ENCODE peak calls at places on chromosomes 13 and 19, in four cellular contexts. I is left ventricle myocardium inferior, Z is breast epithelium, Q is activated B cell treated with CpG ODN at 0.5 μM for 24 hours. V is an unnamed sample.
A peak's percentile ranks its signal among the peaks of the same experiment; 100 is the strongest.

GRCh38 chr19:29528946-29529645 is 3.3 kb downstream of the VSTM2B start:
- DNase-seq in Q (no peak), I (no peak), Z (no peak), V (peak; percentile 34)

GRCh38 chr19:4139614-4140236 is 13.7 kb upstream of the CREB3L3 start:
- DNase-seq in Q (peak; percentile 84), Z (peak; percentile 85), I (peak; percentile 73), V (peak; percentile 81)

GRCh38 chr13:24727731-24728601 is 36.0 kb upstream of the RNF17 start:
- DNase-seq in Z (no peak), Q (no peak), I (no peak), V (no peak)

GRCh38 chr13:98729526-98730057 is 22.9 kb downstream of the SLC15A1 start:
- DNase-seq in Z (no peak), Q (no peak), I (no peak), V (no peak)

GRCh38 chr13:38686635-38687245 is at the start of gene FREM2:
- DNase-seq in I (no peak), Z (no peak), Q (no peak), V (peak; percentile 20)

GRCh38 chr13:40179421-40179820 is 487.0 kb downstream of the FOXO1 start:
- DNase-seq in Q (no peak), Z (no peak), I (no peak), V (no peak)

GRCh38 chr13:24842533-24843278 is 78.7 kb downstream of the RNF17 start:
- DNase-seq in I (no peak), Z (no peak), Q (no peak), V (no peak)

GRCh38 chr19:1221141-1221903 is 15.7 kb downstream of the STK11 start:
- DNase-seq in Z (no peak), I (peak; percentile 79), Q (no peak), V (peak; percentile 81)

GRCh38 chr13:38664920-38665319 is 22.0 kb upstream of the FREM2 start:
- DNase-seq in Z (no peak), I (no peak), Q (no peak), V (no peak)

GRCh38 chr13:34161829-34162544 is 344.0 kb downstream of the RFC3 start:
- DNase-seq in Z (no peak), Q (no peak), I (no peak), V (no peak)

GRCh38 chr19:54190942-54191670 is at the start of gene TSEN34:
- DNase-seq in I (peak; percentile 88), Q (peak; percentile 94), Z (no peak), V (no peak)

GRCh38 chr19:33194884-33195710 is 967 bp downstream of the LRP3 start:
- DNase-seq in Q (no peak), Z (no peak), I (no peak), V (peak; percentile 56)

GRCh38 chr19:55692681-55693081 is 17.7 kb downstream of the EPN1 start:
- DNase-seq in Q (no peak), Z (peak; percentile 48), I (peak; percentile 6), V (peak; percentile 36)

GRCh38 chr19:35040826-35041547 is 534 bp upstream of the HPN start:
- DNase-seq in I (peak; percentile 95), Q (no peak), Z (peak; percentile 88), V (peak; percentile 98)

GRCh38 chr13:46160474-46161066 is 21.4 kb downstream of the LCP1 start:
- DNase-seq in Z (no peak), I (no peak), Q (no peak), V (no peak)

GRCh38 chr19:49017666-49018351 is 918 bp upstream of the LHB start:
- DNase-seq in I (peak; percentile 36), Q (peak; percentile 70), Z (no peak), V (peak; percentile 80)

GRCh38 chr19:49528211-49528771 is 488 bp downstream of the RCN3 start:
- DNase-seq in I (no peak), Z (no peak), Q (no peak), V (peak; percentile 52)

GRCh38 chr19:16416574-16416973 is 55.2 kb downstream of the EPS15L1 start:
- DNase-seq in Z (no peak), I (no peak), Q (no peak), V (no peak)

GRCh38 chr19:7868671-7869452 is 5.3 kb downstream of the PRR36 start:
- DNase-seq in I (peak; percentile 58), Z (peak; percentile 79), Q (peak; percentile 83), V (peak; percentile 80)

GRCh38 chr19:8366121-8366581 is 2.2 kb downstream of the ANGPTL4 start:
- DNase-seq in I (no peak), Z (no peak), Q (no peak), V (no peak)

GRCh38 chr13:43221611-43222010 is 198.2 kb downstream of the DNAJC15 start:
- DNase-seq in I (no peak), Z (no peak), Q (no peak), V (no peak)

GRCh38 chr13:92463134-92463533 is 763.5 kb upstream of the GPC6 start:
- DNase-seq in Z (no peak), I (no peak), Q (no peak), V (no peak)

GRCh38 chr13:20728579-20729300 is 25.2 kb downstream of the IL17D start:
- DNase-seq in Z (no peak), I (no peak), Q (no peak), V (no peak)

GRCh38 chr13:68982961-68983619 is 1124.5 kb upstream of the ATXN8OS start:
- DNase-seq in Q (no peak), I (no peak), Z (no peak), V (no peak)

GRCh38 chr13:21355304-21355703 is 103.8 kb downstream of the ZDHHC20 start:
- DNase-seq in I (no peak), Q (no peak), Z (no peak), V (no peak)

GRCh38 chr19:49428547-49429451 is 3.6 kb downstream of the GFY start:
- DNase-seq in I (no peak), Z (no peak), Q (no peak), V (no peak)

GRCh38 chr19:50046649-50047503 is 21.1 kb downstream of the ZNF473 start:
- DNase-seq in Z (no peak), Q (no peak), I (peak; percentile 42), V (peak; percentile 65)

GRCh38 chr13:23505007-23505406 is 65.2 kb upstream of the TNFRSF19 start:
- DNase-seq in Z (no peak), Q (no peak), I (peak; percentile 24), V (no peak)

GRCh38 chr19:13834308-13834790 is 39.1 kb downstream of the ZSWIM4 start:
- DNase-seq in I (no peak), Q (no peak), Z (no peak), V (no peak)

GRCh38 chr19:31300406-31300805 is 48.8 kb downstream of the TSHZ3 start:
- DNase-seq in Q (no peak), I (no peak), Z (no peak), V (no peak)

V was measured in psoas muscle.